ENCODE peak calls at places on chromosomes 2 and 18, in four cellular contexts. M is IMR-90, S is H9, E is H1. G is an unnamed sample.

GRCh38 chr18:79479114-79479760 is 83.5 kb downstream of the NFATC1 start:
- DNase-seq in M (no peak), S (no peak), E (no peak), G (no peak)

GRCh38 chr2:197919487-197919886 is 115.1 kb downstream of the PLCL1 start:
- DNase-seq in M (no peak), S (no peak), E (no peak), G (no peak)

GRCh38 chr2:119460076-119460475 is 28.4 kb downstream of the TMEM37 start:
- DNase-seq in M (no peak), S (no peak), E (no peak), G (no peak)

GRCh38 chr2:182858671-182859070 is 7.8 kb downstream of the FRZB start:
- DNase-seq in M (peak; percentile 26), S (no peak), E (no peak), G (no peak)

GRCh38 chr2:186841940-186842339 is 7.0 kb downstream of the ZSWIM2 start:
- DNase-seq in M (peak; percentile 81), S (no peak), E (no peak), G (no peak)

GRCh38 chr2:138267161-138267901 is 234.2 kb upstream of the SPOPL start:
- DNase-seq in M (peak; percentile 88), S (no peak), E (no peak), G (no peak)

GRCh38 chr2:17752892-17753802 is 463 bp downstream of the SMC6 start:
- DNase-seq in M (peak; percentile 34), S (peak; percentile 47), E (no peak), G (peak; percentile 83)

GRCh38 chr2:70122470-70122869 is 35.2 kb downstream of the PCBP1 start:
- DNase-seq in M (no peak), S (no peak), E (no peak), G (no peak)

GRCh38 chr2:111236027-111236426 is 115.3 kb downstream of the BCL2L11 start:
- DNase-seq in M (no peak), S (no peak), E (no peak), G (no peak)

GRCh38 chr2:207317358-207317984 is 151.7 kb upstream of the KLF7 start:
- DNase-seq in M (peak; percentile 64), S (no peak), E (no peak), G (no peak)

GRCh38 chr2:47638430-47638829 is 144.5 kb upstream of the MSH6 start:
- DNase-seq in M (no peak), S (peak; percentile 8), E (no peak), G (no peak)
- H3K56ac ChIP-seq in M (no peak overlapping the region), S (no peak overlapping the region), E (no peak overlapping the region), G (no peak overlapping the region)

DNA sequence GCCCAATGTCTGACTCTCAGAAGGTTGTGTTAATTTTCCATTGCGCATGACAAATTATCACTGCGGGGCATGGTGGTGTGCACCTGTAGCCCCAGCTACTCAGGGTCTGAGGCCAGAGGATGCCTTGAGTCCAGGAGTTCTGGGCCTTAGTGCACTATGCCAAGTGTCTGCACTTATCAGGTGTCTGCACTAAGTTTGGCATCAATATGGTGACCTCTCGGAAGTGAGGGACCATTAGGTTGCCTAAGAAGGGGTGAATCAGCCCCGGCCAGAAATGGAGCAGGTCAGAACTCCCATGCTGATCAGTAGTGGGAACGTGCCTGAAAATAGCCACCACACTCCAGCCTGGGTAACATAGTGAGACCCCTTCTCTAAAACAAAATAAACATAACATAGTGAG is 61.7 kb upstream of the ZNF532 start:
- DNase-seq in M (no peak), S (no peak), E (no peak), G (no peak)
- H3K56ac ChIP-seq in M (no peak overlapping the region), S (no peak overlapping the region), E (no peak overlapping the region), G (no peak overlapping the region)

GRCh38 chr2:8956789-8957188 is 46.7 kb downstream of the MBOAT2 start:
- DNase-seq in M (no peak), S (no peak), E (no peak), G (no peak)
- H3K56ac ChIP-seq in M (no peak overlapping the region), S (no peak overlapping the region), E (no peak overlapping the region), G (no peak overlapping the region)

GRCh38 chr2:135733045-135733444 is 8.6 kb upstream of the UBXN4 start:
- DNase-seq in M (no peak), S (no peak), E (no peak), G (no peak)
- H3K56ac ChIP-seq in M (peak overlapping the region; percentile 6), S (no peak overlapping the region), E (no peak overlapping the region), G (no peak overlapping the region)

GRCh38 chr18:49521251-49521650 is 34.2 kb upstream of the C18orf32 start:
- DNase-seq in M (no peak), S (peak; percentile 36), E (no peak), G (no peak)

GRCh38 chr18:49517483-49517882 is 30.4 kb upstream of the C18orf32 start:
- DNase-seq in M (no peak), S (no peak), E (no peak), G (no peak)

GRCh38 chr18:49524349-49524748 is 37.3 kb upstream of the C18orf32 start:
- DNase-seq in M (no peak), S (no peak), E (no peak), G (no peak)

GRCh38 chr18:49519041-49519971 is 32.3 kb upstream of the C18orf32 start:
- DNase-seq in M (no peak), S (no peak), E (no peak), G (no peak)

GRCh38 chr18:49520661-49521145 is 33.7 kb upstream of the C18orf32 start:
- DNase-seq in M (peak; percentile 11), S (no peak), E (no peak), G (no peak)
- H3K56ac ChIP-seq in M (no peak overlapping the region), S (no peak overlapping the region), E (no peak overlapping the region), G (no peak overlapping the region)

GRCh38 chr2:797993-798392 is 120.8 kb upstream of the TMEM18 start:
- DNase-seq in M (no peak), S (no peak), E (no peak), G (no peak)
- H3K56ac ChIP-seq in M (no peak overlapping the region), S (no peak overlapping the region), E (no peak overlapping the region), G (no peak overlapping the region)

DNA sequence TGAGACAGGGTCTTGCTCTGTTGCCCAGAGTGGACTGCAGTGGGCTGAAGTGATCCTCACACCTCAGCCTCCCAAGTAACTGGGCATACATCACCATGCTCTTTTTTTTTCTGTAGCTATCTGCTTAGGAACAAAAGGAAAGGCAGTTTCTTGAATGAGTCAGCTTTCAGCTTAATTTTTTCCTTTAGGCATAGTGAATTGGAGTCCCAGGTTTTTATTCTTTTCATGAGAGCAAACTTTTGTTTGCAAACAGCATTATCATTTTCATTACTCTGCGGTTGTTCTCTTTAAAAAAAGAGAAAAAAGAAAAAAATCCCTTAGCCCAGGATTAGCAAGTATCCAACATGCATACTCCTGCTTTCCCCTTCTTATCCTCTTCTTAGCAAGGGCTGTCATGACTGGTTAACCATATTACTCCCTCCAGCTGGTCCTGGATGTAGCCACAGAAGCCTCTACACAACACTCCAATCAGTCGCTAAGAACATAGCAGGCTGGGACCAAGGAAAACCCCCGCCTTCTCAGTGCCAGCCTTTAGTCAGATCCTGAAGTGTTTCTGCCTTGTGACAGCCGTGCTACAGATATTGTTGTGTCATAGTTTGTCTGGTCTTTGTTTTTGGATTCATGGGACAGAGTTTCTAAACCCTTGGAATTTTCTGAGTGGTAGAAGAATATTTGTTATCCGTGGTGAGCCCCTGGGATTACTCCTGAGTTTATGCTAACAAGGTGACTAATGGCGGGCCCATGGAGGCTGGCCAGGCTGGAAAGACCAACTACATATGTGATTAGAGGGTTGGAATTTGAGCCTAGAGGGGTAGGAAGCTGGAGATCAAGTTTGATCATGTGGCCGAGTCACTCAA is 23.3 kb upstream of the ST3GAL5 start:
- DNase-seq in M (peak; percentile 85), S (no peak), E (no peak), G (no peak)
- H3K56ac ChIP-seq in M (no peak overlapping the region), S (no peak overlapping the region), E (no peak overlapping the region), G (peak overlapping the region; percentile 42)

GRCh38 chr2:22253171-22253570 is 1129.4 kb downstream of the TDRD15 start:
- DNase-seq in M (no peak), S (peak; percentile 29), E (no peak), G (peak; percentile 56)
- H3K56ac ChIP-seq in M (no peak overlapping the region), S (no peak overlapping the region), E (no peak overlapping the region), G (no peak overlapping the region)

G was measured in mesendoderm.